ENCODE peak calls at places on chromosomes 2 and 18, in four cellular contexts. E is HepG2, H is K562, M is GM12878. S is an unnamed sample.

GRCh38 chr18:78810706-78811105 is 168.9 kb upstream of the SALL3 start:
- DNase-seq in E (no peak), H (no peak), M (no peak), S (no peak)

GRCh38 chr2:23697676-23698075 is 229.2 kb downstream of the ATAD2B start:
- DNase-seq in E (no peak), H (no peak), M (no peak), S (no peak)

GRCh38 chr2:163565192-163565591 is 170.6 kb downstream of the FIGN start:
- DNase-seq in E (no peak), H (no peak), M (no peak), S (no peak)

GRCh38 chr2:160324161-160324768 is 124.2 kb upstream of the ITGB6 start:
- DNase-seq in E (peak), H (peak), M (no peak), S (peak)

GRCh38 chr2:177543007-177543760 is 150.6 kb downstream of the AGPS start:
- DNase-seq in E (no peak), H (no peak), M (no peak), S (no peak)

GRCh38 chr2:125264453-125264852 is 1239.4 kb downstream of the CNTNAP5 start:
- DNase-seq in E (no peak), H (no peak), M (no peak), S (no peak)

GRCh38 chr2:169693344-169693743 is 861 bp downstream of the CFAP210 start:
- DNase-seq in E (peak), H (peak), M (no peak), S (no peak)

GRCh38 chr2:241950878-241951331 is 81.4 kb downstream of the RTP5 start:
- DNase-seq in E (peak), H (peak), M (no peak), S (peak)

GRCh38 chr18:24427484-24427883 is 1.0 kb downstream of the IMPACT start:
- DNase-seq in E (no peak), H (peak), M (no peak), S (peak)

GRCh38 chr2:127771756-127772155 is 39.2 kb downstream of the WDR33 start:
- DNase-seq in E (no peak), H (no peak), M (no peak), S (no peak)

GRCh38 chr2:121974919-121975654 is 219.6 kb downstream of the TSN start:
- DNase-seq in E (peak), H (peak), M (peak), S (peak)

GRCh38 chr2:240405654-240406313 is 29.7 kb upstream of the GPC1 start:
- DNase-seq in E (no peak), H (no peak), M (no peak), S (no peak)

GRCh38 chr2:11079131-11079824 is 76.0 kb upstream of the SLC66A3 start:
- DNase-seq in E (no peak), H (no peak), M (no peak), S (no peak)

GRCh38 chr2:134381141-134381540 is 127.3 kb downstream of the MGAT5 start:
- DNase-seq in E (no peak), H (no peak), M (no peak), S (no peak)

GRCh38 chr2:28649481-28650260 is 102.0 kb upstream of the PPP1CB start:
- DNase-seq in E (peak), H (peak), M (no peak), S (no peak)

GRCh38 chr2:233029321-233029720 is 3.2 kb upstream of the NEU2 start:
- DNase-seq in E (no peak), H (no peak), M (no peak), S (no peak)

GRCh38 chr2:189763908-189764661 is 1.5 kb upstream of the OSGEPL1 start:
- DNase-seq in E (peak), H (no peak), M (no peak), S (no peak)

GRCh38 chr2:168482245-168482644 is 26.2 kb downstream of the CERS6 start:
- DNase-seq in E (no peak), H (no peak), M (no peak), S (no peak)

GRCh38 chr2:10122500-10123280 is at the start of gene RRM2:
- DNase-seq in E (peak), H (peak), M (peak), S (peak)

GRCh38 chr2:120596990-120597594 is 138.6 kb upstream of the GLI2 start:
- DNase-seq in E (no peak), H (no peak), M (no peak), S (no peak)

GRCh38 chr18:64276736-64277135 is 127.8 kb upstream of the LINC00305 start:
- DNase-seq in E (no peak), H (no peak), M (no peak), S (no peak)

GRCh38 chr2:223797811-223798721 is 39.3 kb downstream of the AP1S3 start:
- DNase-seq in E (peak), H (peak), M (peak), S (no peak)

GRCh38 chr18:74468547-74469014 is 11.5 kb upstream of the DIPK1C start:
- DNase-seq in E (no peak), H (no peak), M (no peak), S (no peak)

GRCh38 chr2:16393483-16394071 is 272.1 kb downstream of the CYRIA start:
- DNase-seq in E (no peak), H (no peak), M (no peak), S (no peak)

GRCh38 chr2:132779206-132779605 is 109.2 kb upstream of the LYPD1 start:
- DNase-seq in E (no peak), H (no peak), M (no peak), S (no peak)

GRCh38 chr2:56534321-56534720 is 350.5 kb downstream of the CCDC85A start:
- DNase-seq in E (no peak), H (no peak), M (no peak), S (no peak)

GRCh38 chr2:197198890-197199289 is 111.7 kb downstream of the ANKRD44 start:
- DNase-seq in E (no peak), H (peak), M (peak), S (no peak)

GRCh38 chr2:21396252-21396651 is 272.5 kb downstream of the TDRD15 start:
- DNase-seq in E (no peak), H (no peak), M (no peak), S (no peak)

GRCh38 chr2:67485431-67485830 is 88.3 kb downstream of the ETAA1 start:
- DNase-seq in E (no peak), H (no peak), M (no peak), S (no peak)

GRCh38 chr18:69401475-69402218 is 959 bp downstream of the DOK6 start:
- DNase-seq in E (no peak), H (no peak), M (no peak), S (peak)

GRCh38 chr2:64403426-64403825 is 50.5 kb upstream of the LGALSL start:
- DNase-seq in E (no peak), H (no peak), M (no peak), S (no peak)

GRCh38 chr2:232892843-232893242 is 22.8 kb downstream of the SNORC start:
- DNase-seq in E (no peak), H (no peak), M (no peak), S (no peak)

GRCh38 chr2:13682878-13683277 is 949.6 kb upstream of the LRATD1 start:
- DNase-seq in E (no peak), H (no peak), M (no peak), S (no peak)
- TF ChIP-seq BHLHE40 in E (no peak), H (no peak), M (no peak), S (no peak)

GRCh38 chr2:182355815-182356214 is 71.0 kb downstream of the PDE1A start:
- DNase-seq in E (no peak), H (no peak), M (no peak), S (no peak)
- TF ChIP-seq FOXM1 in E (no peak), H (no peak), M (no peak), S (no peak)

DNA sequence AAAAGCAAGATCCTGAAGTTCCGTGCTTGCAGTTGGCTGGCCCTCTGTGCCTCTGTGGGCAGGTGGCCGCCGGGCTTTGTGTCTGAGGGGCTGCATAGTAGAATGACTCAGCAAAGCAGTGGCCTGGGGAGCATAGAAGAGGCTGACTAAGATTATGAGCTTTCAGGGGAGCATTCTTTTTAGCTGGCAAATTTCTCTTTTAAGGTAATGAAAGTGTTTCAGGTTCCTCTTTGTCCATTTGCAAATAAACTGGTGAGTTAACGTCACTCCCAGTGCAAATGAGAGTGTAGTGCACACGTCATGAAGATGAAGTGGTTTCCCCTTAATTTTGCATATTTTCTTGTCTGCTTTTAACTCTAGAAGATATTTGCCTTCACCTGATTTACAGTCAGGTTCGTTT is 98.6 kb downstream of the BCL2L11 start:
- DNase-seq in E (no peak), H (no peak), M (peak), S (no peak)
- TF ChIP-seq FOXK2 in E (no peak), H (no peak), M (no peak), S (no peak)

DNA sequence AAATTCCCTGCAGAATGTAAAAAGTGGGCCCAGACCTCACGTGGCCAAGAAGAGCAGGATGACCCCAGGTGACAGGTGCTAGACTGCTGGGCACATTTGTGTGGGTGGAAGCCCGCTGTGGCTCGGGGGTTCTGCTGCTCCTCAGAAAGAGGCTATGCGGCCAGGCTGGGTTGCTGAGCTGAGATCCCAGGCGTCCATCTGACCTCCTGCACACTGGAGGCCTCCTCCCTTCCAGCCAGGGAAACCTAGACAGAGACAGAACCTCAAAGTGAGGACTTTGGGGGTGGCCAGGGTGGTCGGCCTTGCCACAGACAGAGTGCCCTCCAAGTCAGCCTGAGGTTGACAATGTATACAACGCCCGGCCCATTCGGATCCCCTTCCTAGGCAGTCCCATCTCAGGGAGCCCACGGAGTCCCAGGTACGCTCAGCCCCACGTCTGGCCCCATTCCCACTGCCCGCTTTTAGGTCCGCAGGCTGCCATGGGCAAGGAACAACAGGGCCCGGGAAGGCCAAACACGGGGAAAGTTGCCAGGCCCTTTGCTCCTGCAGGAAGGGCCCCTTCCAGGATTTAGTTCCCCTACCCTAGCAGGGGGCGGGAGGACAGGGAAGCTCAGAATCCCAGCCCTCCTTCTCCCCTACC is 75.6 kb downstream of the KIAA2012 start:
- DNase-seq in E (no peak), H (no peak), M (no peak), S (no peak)
- TF ChIP-seq BHLHE40 in E (no peak), H (no peak), M (peak), S (no peak)

GRCh38 chr2:119517433-119517832 is 6.8 kb downstream of the SCTR start:
- DNase-seq in E (peak), H (peak), M (no peak), S (peak)
- TF ChIP-seq FOXM1 in E (no peak), H (no peak), M (no peak), S (no peak)

S was measured in HEK293T.